ENCODE peak calls at places on chromosomes 12 and 14, in ten cellular contexts. N, S, Z, W, H, I, P, Q, T and O are unnamed samples.

GRCh38 chr14:20578325-20578724 is 9.5 kb downstream of the RNASE11 start:
- DNase-seq in T (no peak), S (no peak), P (no peak), Z (no peak), H (no peak), I (no peak), Q (peak), W (no peak), N (no peak), O (no peak)

GRCh38 chr12:27085654-27086053 is 3.3 kb upstream of the C12orf71 start:
- DNase-seq in Z (no peak), I (no peak), P (no peak), Q (no peak), H (no peak), N (no peak), T (no peak), W (no peak), S (no peak), O (no peak)

GRCh38 chr14:52342849-52343606 is 28.9 kb downstream of the PTGER2 start:
- DNase-seq in T (no peak), N (no peak), H (no peak), P (no peak), I (no peak), S (no peak), W (peak), Z (no peak), Q (no peak), O (no peak)

GRCh38 chr12:48993787-48994186 is 5.4 kb downstream of the DDN start:
- DNase-seq in P (no peak), N (no peak), Q (no peak), H (no peak), I (no peak), W (no peak), S (no peak), T (no peak), Z (no peak), O (no peak)

GRCh38 chr12:118553856-118554504 is 177.6 kb downstream of the SUDS3 start:
- DNase-seq in Q (no peak), H (no peak), Z (no peak), I (no peak), N (no peak), T (no peak), S (no peak), W (no peak), P (no peak), O (no peak)

GRCh38 chr12:107079172-107080011 is 14.0 kb downstream of the CRY1 start:
- DNase-seq in I (peak), S (peak), W (no peak), Z (no peak), T (no peak), H (no peak), Q (no peak), P (no peak), N (no peak), O (peak)

GRCh38 chr14:77761205-77761931 is 412 bp upstream of the SNW1 start:
- DNase-seq in S (peak), H (peak), Z (peak), W (no peak), Q (peak), N (peak), I (no peak), P (no peak), T (peak), O (peak)

GRCh38 chr12:26185532-26186320 is 9.6 kb upstream of the SSPN start:
- DNase-seq in P (no peak), Q (no peak), Z (no peak), W (no peak), T (no peak), N (no peak), H (no peak), S (no peak), I (no peak), O (no peak)

GRCh38 chr14:50044040-50044651 is 72.2 kb downstream of the VCPKMT start:
- DNase-seq in S (no peak), I (peak), Q (no peak), W (no peak), P (no peak), N (no peak), H (no peak), Z (no peak), T (no peak), O (no peak)

GRCh38 chr12:103475073-103475472 is 20.7 kb downstream of the C12orf42 start:
- DNase-seq in Q (no peak), Z (no peak), W (no peak), T (no peak), H (no peak), I (no peak), P (no peak), N (no peak), S (no peak), O (no peak)

GRCh38 chr14:96351986-96352385 is 11.2 kb downstream of the ATG2B start:
- DNase-seq in H (no peak), W (no peak), Z (no peak), S (no peak), P (no peak), T (no peak), N (no peak), I (no peak), Q (no peak), O (no peak)

GRCh38 chr14:21229821-21230220 is 39.4 kb downstream of the HNRNPC start:
- DNase-seq in P (no peak), S (no peak), Z (no peak), W (no peak), I (peak), N (no peak), Q (no peak), H (no peak), T (no peak), O (no peak)

GRCh38 chr12:77349703-77350102 is 284.3 kb upstream of the E2F7 start:
- DNase-seq in Z (no peak), P (no peak), H (no peak), T (no peak), N (no peak), W (no peak), S (no peak), Q (no peak), I (no peak), O (no peak)

GRCh38 chr12:8564656-8565055 is 24.0 kb upstream of the CLEC4E start:
- DNase-seq in S (no peak), T (no peak), I (no peak), Q (peak), H (no peak), P (no peak), W (no peak), Z (peak), N (no peak), O (no peak)

GRCh38 chr12:94265966-94266365 is 117.6 kb downstream of the PLXNC1 start:
- DNase-seq in P (no peak), W (no peak), S (no peak), Z (no peak), N (no peak), Q (no peak), I (no peak), T (no peak), H (no peak), O (no peak)

GRCh38 chr12:93740721-93741120 is 63.5 kb downstream of the CRADD start:
- DNase-seq in T (no peak), P (no peak), S (no peak), Z (no peak), N (no peak), H (no peak), W (no peak), I (no peak), Q (no peak), O (no peak)

GRCh38 chr12:100842156-100842555 is 47.6 kb downstream of the ANO4 start:
- DNase-seq in N (no peak), H (no peak), Q (no peak), P (no peak), Z (no peak), W (no peak), I (no peak), S (peak), T (no peak), O (no peak)

GRCh38 chr14:84806627-84807026 is 723.3 kb upstream of the FLRT2 start:
- DNase-seq in Q (no peak), P (no peak), W (no peak), H (no peak), Z (no peak), I (no peak), S (no peak), T (no peak), N (no peak), O (no peak)

GRCh38 chr12:109951751-109952150 is 44.4 kb downstream of the GIT2 start:
- DNase-seq in P (peak), Z (no peak), W (no peak), N (no peak), T (no peak), S (peak), H (no peak), I (no peak), Q (no peak), O (no peak)

GRCh38 chr12:25151476-25151875 is 43.5 kb downstream of the DNAI7 start:
- DNase-seq in H (peak), P (peak), S (peak), W (peak), Q (no peak), Z (no peak), T (no peak), I (no peak), N (peak), O (no peak)

GRCh38 chr14:103144085-103144484 is 20.8 kb downstream of the TNFAIP2 start:
- DNase-seq in Z (no peak), S (no peak), W (peak), N (no peak), I (no peak), P (peak), T (no peak), H (no peak), Q (no peak), O (no peak)

GRCh38 chr14:35355981-35356839 is 48.3 kb downstream of the NFKBIA start:
- DNase-seq in Z (no peak), Q (no peak), H (no peak), P (peak), S (peak), W (no peak), N (peak), T (no peak), I (no peak), O (no peak)

GRCh38 chr12:115752913-115753726 is 524.4 kb downstream of the MED13L start:
- DNase-seq in T (peak), P (no peak), Z (peak), N (peak), H (peak), I (no peak), Q (peak), W (no peak), S (peak), O (peak)

GRCh38 chr12:857611-858010 is 91.9 kb downstream of the RAD52 start:
- DNase-seq in P (no peak), T (no peak), Z (no peak), I (no peak), N (no peak), H (peak), S (peak), W (no peak), Q (no peak), O (no peak)

GRCh38 chr14:96583605-96584041 is 81.4 kb downstream of the PAPOLA start:
- DNase-seq in I (no peak), Q (no peak), S (no peak), W (no peak), T (no peak), Z (no peak), P (no peak), N (no peak), H (no peak), O (no peak)

GRCh38 chr12:110253176-110253575 is 27.9 kb upstream of the ATP2A2 start:
- DNase-seq in P (peak), I (no peak), Q (no peak), Z (no peak), H (peak), T (no peak), S (peak), W (no peak), N (peak), O (no peak)

GRCh38 chr14:49950275-49951250 is 57.7 kb downstream of the ARF6 start:
- DNase-seq in T (no peak), Z (no peak), S (no peak), I (no peak), P (peak), H (no peak), Q (no peak), W (no peak), N (peak), O (peak)

GRCh38 chr12:3748620-3749019 is 4.3 kb downstream of the CRACR2A start:
- DNase-seq in W (no peak), I (no peak), S (no peak), Q (no peak), N (no peak), Z (no peak), T (no peak), P (no peak), H (no peak), O (no peak)

GRCh38 chr14:51094901-51095853 is at the start of gene TRIM9:
- DNase-seq in Z (peak), N (peak), H (peak), W (peak), I (peak), S (peak), T (peak), P (peak), Q (peak), O (peak)